ENCODE peak calls at places on chromosomes 6 and 20, in ten cellular contexts. Z is spleen; G is CD8-positive, alpha-beta T cell; S is transverse colon; A is heart left ventricle; X is neural progenitor cell; Y is GM12878; I is cardiac muscle cell; L is pancreas; J is effector memory CD4-positive, alpha-beta T cell. R is an unnamed sample.

GRCh38 chr6:133814797-133815196 is 74.1 kb upstream of the TCF21 start:
- DNase-seq in Z (no peak), G (no peak), S (no peak), A (no peak), X (no peak), Y (no peak), I (peak; percentile 78), L (no peak), J (no peak), R (no peak)

GRCh38 chr20:1417273-1417672 is 24.4 kb upstream of the FKBP1A start:
- DNase-seq in Z (no peak), G (no peak), S (no peak), A (no peak), X (no peak), Y (no peak), I (peak; percentile 30), L (no peak), J (no peak), R (no peak)

GRCh38 chr6:21754891-21755290 is 161.3 kb downstream of the SOX4 start:
- DNase-seq in Z (no peak), G (no peak), S (no peak), A (no peak), X (no peak), Y (no peak), I (peak; percentile 70), L (no peak), J (no peak), R (no peak)

GRCh38 chr20:2101057-2101934 is at the start of gene STK35:
- DNase-seq in Z (no peak), G (no peak), S (peak; percentile 85), A (no peak), X (no peak), Y (peak; percentile 13), I (no peak), L (peak; percentile 86), J (no peak), R (peak; percentile 83)

GRCh38 chr6:163886394-163886793 is 471.9 kb downstream of the QKI start:
- DNase-seq in Z (no peak), G (no peak), S (no peak), A (no peak), X (no peak), Y (no peak), I (no peak), L (no peak), J (no peak), R (no peak)

GRCh38 chr20:34938466-34939163 is 17.0 kb downstream of the GSS start:
- DNase-seq in Z (no peak), G (no peak), S (peak; percentile 87), A (peak; percentile 72), X (no peak), Y (no peak), I (no peak), L (no peak), J (no peak), R (peak; percentile 60)

GRCh38 chr20:53736757-53737403 is 143.2 kb upstream of the ZNF217 start:
- DNase-seq in Z (no peak), G (no peak), S (no peak), A (no peak), X (no peak), Y (peak; percentile 79), I (peak; percentile 64), L (no peak), J (no peak), R (no peak)

GRCh38 chr20:40307937-40308478 is 381.0 kb downstream of the MAFB start:
- DNase-seq in Z (no peak), G (no peak), S (no peak), A (no peak), X (no peak), Y (no peak), I (no peak), L (no peak), J (no peak), R (no peak)

GRCh38 chr6:137163732-137164318 is 9.6 kb downstream of the IL22RA2 start:
- DNase-seq in Z (no peak), G (no peak), S (no peak), A (no peak), X (no peak), Y (no peak), I (no peak), L (no peak), J (no peak), R (no peak)

GRCh38 chr6:137161975-137162374 is 11.5 kb downstream of the IL22RA2 start:
- DNase-seq in Z (no peak), G (no peak), S (no peak), A (no peak), X (no peak), Y (no peak), I (peak; percentile 3), L (no peak), J (no peak), R (no peak)

GRCh38 chr6:137159912-137160311 is 13.5 kb downstream of the IL22RA2 start:
- DNase-seq in Z (no peak), G (no peak), S (no peak), A (no peak), X (no peak), Y (no peak), I (no peak), L (no peak), J (no peak), R (no peak)

GRCh38 chr6:137162692-137163303 is 10.6 kb downstream of the IL22RA2 start:
- DNase-seq in Z (no peak), G (no peak), S (no peak), A (no peak), X (no peak), Y (no peak), I (no peak), L (no peak), J (no peak), R (no peak)

DNA sequence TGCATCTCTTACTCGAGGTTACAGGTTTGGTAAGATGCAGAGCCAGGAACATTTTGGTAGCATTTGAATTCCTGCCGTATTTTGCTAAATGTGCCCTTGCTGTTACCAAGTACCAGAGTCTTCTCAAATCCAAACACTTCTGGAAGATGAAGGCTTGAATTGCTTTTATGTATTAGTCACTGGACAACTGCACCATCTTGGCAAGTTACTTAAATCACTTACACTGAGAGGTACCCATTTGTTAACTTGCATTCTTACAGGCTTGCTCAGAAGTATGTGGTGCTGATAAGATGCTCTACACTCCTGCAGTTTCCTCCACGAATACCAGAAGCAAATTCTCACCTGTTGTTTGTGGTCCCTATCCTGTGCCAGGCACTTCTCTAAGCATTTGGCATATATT is 12.7 kb downstream of the IL22RA2 start:
- DNase-seq in Z (no peak), G (no peak), S (no peak), A (no peak), X (no peak), Y (no peak), I (peak; percentile 38), L (no peak), J (no peak), R (no peak)
- H3K4me1 ChIP-seq in Z (peaks cover 20% of the 10 kb centered on the region), G (peaks cover 18% of the 10 kb centered on the region), S (no peaks in the 10 kb centered on the region), A (peaks cover 25% of the 10 kb centered on the region), X (no peaks in the 10 kb centered on the region), Y (peaks cover 10% of the 10 kb centered on the region), I (no peaks in the 10 kb centered on the region), L (no peaks in the 10 kb centered on the region), J (peaks cover 4% of the 10 kb centered on the region), R (no peaks in the 10 kb centered on the region)

GRCh38 chr6:108766419-108766818 is 81.8 kb upstream of the ARMC2 start:
- DNase-seq in Z (no peak), G (no peak), S (no peak), A (no peak), X (no peak), Y (no peak), I (no peak), L (no peak), J (no peak), R (no peak)

GRCh38 chr6:108762394-108762793 is 85.8 kb upstream of the ARMC2 start:
- DNase-seq in Z (no peak), G (no peak), S (no peak), A (no peak), X (no peak), Y (no peak), I (no peak), L (no peak), J (no peak), R (no peak)

GRCh38 chr6:108764580-108764950 is 83.7 kb upstream of the ARMC2 start:
- DNase-seq in Z (no peak), G (no peak), S (no peak), A (no peak), X (no peak), Y (no peak), I (no peak), L (no peak), J (no peak), R (no peak)

GRCh38 chr6:108765495-108765894 is 82.7 kb upstream of the ARMC2 start:
- DNase-seq in Z (no peak), G (no peak), S (no peak), A (no peak), X (no peak), Y (no peak), I (no peak), L (no peak), J (no peak), R (no peak)

DNA sequence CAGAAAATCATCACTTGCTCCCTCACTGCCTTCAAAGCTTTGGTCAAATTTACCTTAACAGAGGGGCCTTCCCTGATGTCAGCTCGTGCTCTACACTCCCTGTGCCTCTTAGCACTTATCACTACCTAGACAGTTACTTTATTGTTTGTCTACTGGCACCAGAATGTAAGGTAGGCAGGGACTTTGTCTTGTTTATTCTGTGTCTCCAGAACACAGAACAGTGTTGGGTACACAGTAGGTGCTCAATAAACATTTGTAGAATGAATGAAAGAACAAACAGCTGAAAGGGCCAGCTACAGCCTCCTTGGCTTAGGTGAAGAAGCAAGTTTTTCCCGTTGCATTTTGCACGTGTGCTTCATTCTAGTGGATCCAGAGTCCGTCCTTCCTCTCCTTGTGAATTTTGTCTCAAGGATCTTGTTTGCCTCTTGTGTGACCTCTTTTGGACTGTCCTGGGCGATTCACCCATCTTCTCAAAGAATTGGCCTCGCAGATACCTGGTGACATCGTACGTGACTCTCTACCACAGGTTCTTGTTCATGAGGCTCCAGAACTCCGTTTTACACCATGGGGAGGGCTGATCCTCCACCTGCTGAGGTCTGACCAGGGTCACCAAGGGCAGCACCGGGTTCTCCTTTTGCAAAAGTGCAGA is 84.2 kb upstream of the ARMC2 start:
- DNase-seq in Z (no peak), G (no peak), S (no peak), A (no peak), X (no peak), Y (no peak), I (no peak), L (no peak), J (no peak), R (no peak)
- H3K4me1 ChIP-seq in Z (no peaks in the 10 kb centered on the region), G (no peaks in the 10 kb centered on the region), S (no peaks in the 10 kb centered on the region), A (peaks cover 24% of the 10 kb centered on the region), X (peaks cover 12% of the 10 kb centered on the region), Y (no peaks in the 10 kb centered on the region), I (peaks cover 9% of the 10 kb centered on the region), L (peaks cover 56% of the 10 kb centered on the region), J (no peaks in the 10 kb centered on the region), R (peaks cover 22% of the 10 kb centered on the region)

DNA sequence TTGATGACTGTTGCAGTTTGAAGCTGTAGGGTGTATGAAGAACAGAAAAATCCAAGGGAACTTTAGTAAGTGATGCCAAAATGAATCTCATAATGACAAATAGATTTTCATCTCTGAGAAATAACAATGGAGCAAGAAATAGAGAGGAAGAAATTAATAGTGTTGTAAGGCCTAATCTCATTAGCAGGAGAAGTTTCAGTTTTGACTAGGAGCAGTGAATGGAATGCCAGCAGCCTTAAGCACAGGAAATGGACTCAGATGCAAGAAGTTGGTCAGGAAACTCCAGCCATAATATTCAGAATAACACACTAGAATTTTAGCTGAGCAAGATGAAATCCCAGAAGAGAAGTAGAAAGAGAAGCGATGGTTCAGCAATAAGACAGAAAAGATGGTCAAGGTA is 23.9 kb downstream of the ATXN1 start:
- DNase-seq in Z (no peak), G (no peak), S (no peak), A (peak; percentile 30), X (no peak), Y (no peak), I (peak; percentile 73), L (no peak), J (no peak), R (no peak)
- H3K4me1 ChIP-seq in Z (peaks cover 18% of the 10 kb centered on the region), G (peaks cover 4% of the 10 kb centered on the region), S (peaks cover 15% of the 10 kb centered on the region), A (peaks cover 58% of the 10 kb centered on the region), X (peaks cover 19% of the 10 kb centered on the region), Y (peaks cover 7% of the 10 kb centered on the region), I (no peaks in the 10 kb centered on the region), L (peaks cover 14% of the 10 kb centered on the region), J (no peaks in the 10 kb centered on the region), R (peaks cover 69% of the 10 kb centered on the region)

DNA sequence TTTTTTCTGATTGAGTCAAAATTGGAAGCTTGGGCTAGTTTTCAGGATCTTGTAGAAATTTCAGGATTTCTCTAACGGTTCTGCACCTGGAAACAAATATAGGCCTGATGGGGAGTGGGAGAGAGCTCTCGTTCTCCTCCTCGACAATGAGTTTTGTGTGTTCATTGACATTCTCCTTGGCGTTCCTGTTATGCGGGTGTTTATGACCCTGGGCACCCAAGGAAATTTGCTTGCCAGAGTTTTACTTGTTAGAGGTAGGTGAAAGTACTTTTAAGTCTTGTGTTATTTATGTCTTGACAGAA is 2.2 kb downstream of the ASXL1 start:
- DNase-seq in Z (no peak), G (no peak), S (no peak), A (no peak), X (no peak), Y (no peak), I (no peak), L (no peak), J (no peak), R (no peak)
- H3K4me1 ChIP-seq in Z (peaks cover 62% of the 10 kb centered on the region), G (peaks cover 63% of the 10 kb centered on the region), S (peaks cover 9% of the 10 kb centered on the region), A (peaks cover 40% of the 10 kb centered on the region), X (peaks cover 6% of the 10 kb centered on the region), Y (peaks cover 25% of the 10 kb centered on the region), I (peaks cover 22% of the 10 kb centered on the region), L (peaks cover 28% of the 10 kb centered on the region), J (peaks cover 29% of the 10 kb centered on the region), R (peaks cover 59% of the 10 kb centered on the region)

R was measured in psoas muscle.